ENCODE peak calls at places on chromosomes 4 and X, in six cellular contexts. One of them, this sample, is unnamed. For H3K4me1, the result is how much of the 10 kb centered on the place peaks cover.

GRCh38 chr4:112082954-112083586 is 62.2 kb upstream of the FAM241A start:
- DNase-seq in GM23338: no peak
- DNase-seq in fibroblast of lung: peak
- DNase-seq in lower lobe of right lung: no peak
- DNase-seq in upper lobe of left lung: no peak
- DNase-seq in transverse colon: no peak
- DNase-seq in this sample: no peak

GRCh38 chrX:7316887-7317286 is 168.9 kb upstream of the PUDP start:
- DNase-seq in GM23338: no peak
- DNase-seq in fibroblast of lung: peak
- DNase-seq in lower lobe of right lung: no peak
- DNase-seq in upper lobe of left lung: no peak
- DNase-seq in transverse colon: no peak
- DNase-seq in this sample: no peak

GRCh38 chr4:174207370-174207769 is 76.1 kb downstream of the FBXO8 start:
- DNase-seq in GM23338: no peak
- DNase-seq in fibroblast of lung: no peak
- DNase-seq in lower lobe of right lung: no peak
- DNase-seq in upper lobe of left lung: no peak
- DNase-seq in transverse colon: no peak
- DNase-seq in this sample: no peak

GRCh38 chrX:110418220-110418856 is 59.7 kb downstream of the RTL9 start:
- DNase-seq in GM23338: peak
- DNase-seq in fibroblast of lung: peak
- DNase-seq in lower lobe of right lung: peak
- DNase-seq in upper lobe of left lung: no peak
- DNase-seq in transverse colon: no peak
- DNase-seq in this sample: no peak

GRCh38 chr4:66275381-66276060 is 605.2 kb upstream of the EPHA5 start:
- DNase-seq in GM23338: no peak
- DNase-seq in fibroblast of lung: no peak
- DNase-seq in lower lobe of right lung: no peak
- DNase-seq in upper lobe of left lung: no peak
- DNase-seq in transverse colon: no peak
- DNase-seq in this sample: no peak

GRCh38 chrX:2342878-2343277 is 157.9 kb downstream of the DHRSX start:
- DNase-seq in GM23338: no peak
- DNase-seq in fibroblast of lung: peak
- DNase-seq in lower lobe of right lung: no peak
- DNase-seq in upper lobe of left lung: no peak
- DNase-seq in transverse colon: no peak
- DNase-seq in this sample: no peak

GRCh38 chr4:153927546-153927945 is 138.7 kb upstream of the SFRP2 start:
- DNase-seq in GM23338: no peak
- DNase-seq in fibroblast of lung: no peak
- DNase-seq in lower lobe of right lung: no peak
- DNase-seq in upper lobe of left lung: no peak
- DNase-seq in transverse colon: no peak
- DNase-seq in this sample: no peak

GRCh38 chrX:150683536-150684146 is 9.6 kb upstream of the MTMR1 start:
- DNase-seq in GM23338: peak
- DNase-seq in fibroblast of lung: peak
- DNase-seq in lower lobe of right lung: no peak
- DNase-seq in upper lobe of left lung: no peak
- DNase-seq in transverse colon: no peak
- DNase-seq in this sample: no peak

GRCh38 chr4:115323106-115323684 is 209.8 kb upstream of the NDST4 start:
- DNase-seq in GM23338: no peak
- DNase-seq in fibroblast of lung: peak
- DNase-seq in lower lobe of right lung: no peak
- DNase-seq in upper lobe of left lung: no peak
- DNase-seq in transverse colon: no peak
- DNase-seq in this sample: no peak

GRCh38 chr4:153773236-153773690 is 13.4 kb upstream of the RNF175 start:
- DNase-seq in GM23338: peak
- DNase-seq in fibroblast of lung: peak
- DNase-seq in lower lobe of right lung: no peak
- DNase-seq in upper lobe of left lung: no peak
- DNase-seq in transverse colon: no peak
- DNase-seq in this sample: no peak

GRCh38 chr4:147843162-147843561 is 111.3 kb downstream of the ARHGAP10 start:
- DNase-seq in GM23338: peak
- DNase-seq in fibroblast of lung: no peak
- DNase-seq in lower lobe of right lung: no peak
- DNase-seq in upper lobe of left lung: no peak
- DNase-seq in transverse colon: no peak
- DNase-seq in this sample: no peak

GRCh38 chrX:41258871-41259270 is 75.1 kb upstream of the DDX3X start:
- DNase-seq in GM23338: no peak
- DNase-seq in fibroblast of lung: no peak
- DNase-seq in lower lobe of right lung: no peak
- DNase-seq in upper lobe of left lung: no peak
- DNase-seq in transverse colon: no peak
- DNase-seq in this sample: no peak

GRCh38 chrX:113959912-113960626 is 623.8 kb upstream of the HTR2C start:
- DNase-seq in GM23338: peak
- DNase-seq in fibroblast of lung: no peak
- DNase-seq in lower lobe of right lung: no peak
- DNase-seq in upper lobe of left lung: no peak
- DNase-seq in transverse colon: no peak
- DNase-seq in this sample: no peak

GRCh38 chr4:176444741-176445140 is 125.0 kb downstream of the SPCS3 start:
- DNase-seq in GM23338: no peak
- DNase-seq in fibroblast of lung: peak
- DNase-seq in lower lobe of right lung: no peak
- DNase-seq in upper lobe of left lung: no peak
- DNase-seq in transverse colon: no peak
- DNase-seq in this sample: no peak

GRCh38 chr4:133095591-133095990 is 53.5 kb upstream of the PCDH10 start:
- DNase-seq in GM23338: no peak
- DNase-seq in fibroblast of lung: no peak
- DNase-seq in lower lobe of right lung: no peak
- DNase-seq in upper lobe of left lung: no peak
- DNase-seq in transverse colon: no peak
- DNase-seq in this sample: no peak

GRCh38 chr4:103075894-103076776 is at the start of gene SLC9B2:
- DNase-seq in GM23338: peak
- DNase-seq in fibroblast of lung: peak
- DNase-seq in lower lobe of right lung: peak
- DNase-seq in upper lobe of left lung: peak
- DNase-seq in transverse colon: peak
- DNase-seq in this sample: peak

GRCh38 chr4:53716471-53717063 is 125.3 kb upstream of the LNX1 start:
- DNase-seq in GM23338: no peak
- DNase-seq in fibroblast of lung: peak
- DNase-seq in lower lobe of right lung: no peak
- DNase-seq in upper lobe of left lung: no peak
- DNase-seq in transverse colon: no peak
- DNase-seq in this sample: no peak

GRCh38 chr4:3422808-3423297 is 18.9 kb upstream of the HGFAC start:
- DNase-seq in GM23338: no peak
- DNase-seq in fibroblast of lung: no peak
- DNase-seq in lower lobe of right lung: peak
- DNase-seq in upper lobe of left lung: peak
- DNase-seq in transverse colon: no peak
- DNase-seq in this sample: no peak

GRCh38 chr4:156422576-156422975 is 468.9 kb upstream of the CTSO start:
- DNase-seq in GM23338: no peak
- DNase-seq in fibroblast of lung: peak
- DNase-seq in lower lobe of right lung: no peak
- DNase-seq in upper lobe of left lung: no peak
- DNase-seq in transverse colon: no peak
- DNase-seq in this sample: no peak

GRCh38 chrX:152445926-152446325 is 5.2 kb downstream of the GABRA3 start:
- DNase-seq in GM23338: no peak
- DNase-seq in fibroblast of lung: no peak
- DNase-seq in lower lobe of right lung: no peak
- DNase-seq in upper lobe of left lung: no peak
- DNase-seq in transverse colon: no peak
- DNase-seq in this sample: no peak

GRCh38 chr4:171847751-171848150 is 34.5 kb downstream of the GALNTL6 start:
- DNase-seq in GM23338: no peak
- DNase-seq in fibroblast of lung: no peak
- DNase-seq in lower lobe of right lung: no peak
- DNase-seq in upper lobe of left lung: no peak
- DNase-seq in transverse colon: no peak
- DNase-seq in this sample: no peak

GRCh38 chr4:76748649-76749048 is 149.3 kb downstream of the SOWAHB start:
- DNase-seq in GM23338: peak
- DNase-seq in fibroblast of lung: peak
- DNase-seq in lower lobe of right lung: no peak
- DNase-seq in upper lobe of left lung: no peak
- DNase-seq in transverse colon: peak
- DNase-seq in this sample: no peak

GRCh38 chr4:89765966-89766365 is 71.0 kb downstream of the SNCA start:
- DNase-seq in GM23338: no peak
- DNase-seq in fibroblast of lung: peak
- DNase-seq in lower lobe of right lung: no peak
- DNase-seq in upper lobe of left lung: no peak
- DNase-seq in transverse colon: no peak
- DNase-seq in this sample: no peak

GRCh38 chrX:80331285-80331684 is 89.0 kb upstream of the TENT5D start:
- DNase-seq in GM23338: no peak
- DNase-seq in fibroblast of lung: no peak
- DNase-seq in lower lobe of right lung: no peak
- DNase-seq in upper lobe of left lung: no peak
- DNase-seq in transverse colon: no peak
- DNase-seq in this sample: no peak

GRCh38 chr4:100026066-100026465 is 76.0 kb upstream of the H2AZ1 start:
- DNase-seq in GM23338: no peak
- DNase-seq in fibroblast of lung: no peak
- DNase-seq in lower lobe of right lung: no peak
- DNase-seq in upper lobe of left lung: no peak
- DNase-seq in transverse colon: no peak
- DNase-seq in this sample: no peak

DNA sequence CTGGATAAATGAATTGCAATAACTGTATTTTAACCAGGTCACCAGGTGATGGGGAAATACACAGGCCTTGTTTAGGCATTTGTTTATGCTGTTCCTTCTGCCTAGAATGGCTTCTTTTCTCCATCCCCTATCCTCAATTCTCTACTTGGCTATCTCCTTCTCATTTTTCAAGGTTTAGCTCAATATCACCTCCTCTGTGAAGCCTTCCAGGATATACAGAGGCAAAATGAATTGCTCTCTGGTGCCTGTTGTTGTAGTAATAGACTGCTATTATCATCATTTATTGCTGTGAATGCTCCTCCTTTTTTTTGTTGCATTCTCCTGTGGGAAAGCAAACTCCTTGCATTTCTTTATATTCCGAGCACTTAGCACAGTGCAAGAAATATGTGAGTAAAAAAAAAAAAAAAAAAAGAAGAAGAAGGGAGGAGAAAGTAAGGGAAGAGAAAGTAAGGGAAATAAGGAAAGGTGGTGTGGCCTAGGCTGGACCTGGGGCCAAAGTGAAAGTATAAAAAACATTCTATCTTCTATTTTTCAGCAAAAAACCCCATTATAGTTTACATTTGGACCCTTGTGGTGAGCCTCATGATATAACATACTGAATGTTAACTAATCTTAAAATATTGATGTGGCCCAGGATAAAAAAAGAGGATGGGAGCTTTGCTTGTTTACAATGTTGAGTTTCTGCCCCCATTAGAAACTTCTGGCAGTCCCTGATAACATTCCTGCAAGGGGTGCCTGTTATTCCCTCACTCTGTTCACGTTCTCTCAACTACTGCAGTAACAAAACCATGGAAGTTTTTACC is 6.3 kb upstream of the STK26 start:
- DNase-seq in GM23338: no peak
- DNase-seq in fibroblast of lung: no peak
- DNase-seq in lower lobe of right lung: no peak
- DNase-seq in upper lobe of left lung: no peak
- DNase-seq in transverse colon: no peak
- DNase-seq in this sample: no peak
- H3K4me3 ChIP-seq in GM23338: no peak
- H3K4me3 ChIP-seq in fibroblast of lung: no peak
- H3K4me3 ChIP-seq in lower lobe of right lung: no peak
- H3K4me3 ChIP-seq in upper lobe of left lung: no peak
- H3K4me3 ChIP-seq in transverse colon: no peak
- H3K4me3 ChIP-seq in this sample: no peak

DNA sequence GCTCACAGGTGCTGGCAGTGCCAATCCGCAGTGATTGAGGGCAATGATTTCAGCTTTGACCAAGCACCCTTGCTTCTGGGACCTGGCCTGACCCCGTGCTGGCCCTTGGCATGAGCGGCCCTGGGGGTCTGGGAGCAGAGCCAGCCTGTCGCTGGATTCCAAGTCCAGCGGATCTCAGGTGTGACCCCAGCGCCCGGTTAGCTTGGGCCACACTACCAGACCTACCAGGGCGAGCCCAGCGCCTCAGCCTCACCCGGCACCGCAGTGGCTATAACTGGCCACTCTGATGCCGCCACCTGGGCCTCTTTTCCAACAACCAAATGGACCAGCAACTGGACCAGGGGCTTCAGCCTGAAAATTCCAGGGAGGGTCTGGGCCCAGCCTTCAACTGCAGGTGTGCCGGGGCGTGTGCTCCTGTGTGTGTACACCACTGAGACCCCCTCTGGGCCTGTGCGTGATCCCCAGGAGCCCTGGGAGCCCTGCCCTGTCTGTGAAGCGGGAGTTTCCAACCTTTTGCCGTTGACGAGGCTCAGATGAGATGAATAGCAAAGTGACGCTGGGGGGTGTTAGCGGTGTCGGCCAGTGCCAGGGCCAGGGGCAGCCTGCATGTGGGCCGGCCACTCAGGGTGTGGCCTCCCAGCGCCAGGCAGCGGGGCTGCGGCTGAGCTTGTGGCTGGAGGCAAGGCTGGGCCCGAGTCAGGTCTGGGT is 658 bp downstream of the SH3TC1 start:
- DNase-seq in GM23338: no peak
- DNase-seq in fibroblast of lung: no peak
- DNase-seq in lower lobe of right lung: no peak
- DNase-seq in upper lobe of left lung: peak
- DNase-seq in transverse colon: peak
- DNase-seq in this sample: peak
- H3K4me1 ChIP-seq in GM23338: under half
- H3K4me1 ChIP-seq in fibroblast of lung: under half
- H3K4me1 ChIP-seq in lower lobe of right lung: half or more
- H3K4me1 ChIP-seq in upper lobe of left lung: half or more
- H3K4me1 ChIP-seq in transverse colon: under half
- H3K4me1 ChIP-seq in this sample: under half

DNA sequence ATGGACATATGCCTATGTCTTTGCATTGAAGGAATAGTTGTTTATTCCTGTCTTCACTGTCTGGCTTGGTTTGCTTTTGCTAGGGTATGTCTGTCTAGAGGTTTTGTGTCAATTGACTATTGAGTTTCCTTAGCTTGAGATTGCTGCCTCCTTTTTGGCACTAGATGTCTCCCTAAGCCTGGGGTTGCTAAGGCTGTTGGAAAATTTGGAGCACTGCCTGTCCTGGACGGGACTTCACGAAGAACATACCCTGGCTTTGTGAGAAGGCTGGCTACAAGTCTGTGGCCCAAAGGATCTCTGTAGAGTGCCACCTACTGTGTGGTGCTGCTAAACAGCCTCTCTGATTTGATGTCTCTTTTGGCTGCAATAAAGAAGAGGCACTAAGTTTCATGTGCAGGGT is 183.8 kb upstream of the NUDT10 start:
- DNase-seq in GM23338: peak
- DNase-seq in fibroblast of lung: no peak
- DNase-seq in lower lobe of right lung: no peak
- DNase-seq in upper lobe of left lung: no peak
- DNase-seq in transverse colon: no peak
- DNase-seq in this sample: no peak
- TF ChIP-seq CTCF in GM23338: peak
- TF ChIP-seq CTCF in fibroblast of lung: no peak
- TF ChIP-seq CTCF in lower lobe of right lung: no peak
- TF ChIP-seq CTCF in upper lobe of left lung: no peak
- TF ChIP-seq CTCF in transverse colon: no peak
- TF ChIP-seq CTCF in this sample: no peak

GRCh38 chr4:110623710-110624015 is 786 bp upstream of the PITX2 start:
- DNase-seq in GM23338: peak
- DNase-seq in fibroblast of lung: no peak
- DNase-seq in lower lobe of right lung: no peak
- DNase-seq in upper lobe of left lung: no peak
- DNase-seq in transverse colon: no peak
- DNase-seq in this sample: no peak
- H3K4me3 ChIP-seq in GM23338: peak
- H3K4me3 ChIP-seq in fibroblast of lung: no peak
- H3K4me3 ChIP-seq in lower lobe of right lung: no peak
- H3K4me3 ChIP-seq in upper lobe of left lung: no peak
- H3K4me3 ChIP-seq in transverse colon: no peak
- H3K4me3 ChIP-seq in this sample: no peak